ENCODE peak calls at places on chromosomes 7 and 10, in seven cellular contexts. One of them, this sample, is unnamed.

GRCh38 chr7:102454423-102454822 is 10.2 kb downstream of the ALKBH4 start:
- DNase-seq in GM12892: no peak
- DNase-seq in GM23248: no peak
- DNase-seq in ELR: no peak
- DNase-seq in A172: no peak
- DNase-seq in EL: no peak
- DNase-seq in CD4-positive, alpha-beta T cell: no peak
- DNase-seq in this sample: no peak

GRCh38 chr10:121941532-121941931 is 13.7 kb upstream of the ATE1 start:
- DNase-seq in ELR: no peak
- DNase-seq in CD4-positive, alpha-beta T cell: no peak
- DNase-seq in GM12892: no peak
- DNase-seq in EL: no peak
- DNase-seq in GM23248: no peak
- DNase-seq in A172: no peak
- DNase-seq in this sample: no peak

GRCh38 chr10:45034301-45034700 is 33.6 kb downstream of the ZNF22 start:
- DNase-seq in GM23248: no peak
- DNase-seq in GM12892: no peak
- DNase-seq in EL: peak
- DNase-seq in ELR: no peak
- DNase-seq in CD4-positive, alpha-beta T cell: no peak
- DNase-seq in A172: no peak
- DNase-seq in this sample: peak

GRCh38 chr7:153389261-153389660 is 629.7 kb downstream of the ACTR3B start:
- DNase-seq in GM23248: no peak
- DNase-seq in GM12892: no peak
- DNase-seq in EL: no peak
- DNase-seq in CD4-positive, alpha-beta T cell: no peak
- DNase-seq in A172: no peak
- DNase-seq in ELR: no peak
- DNase-seq in this sample: peak

GRCh38 chr10:5310914-5311313 is 53.9 kb upstream of the UCN3 start:
- DNase-seq in ELR: no peak
- DNase-seq in EL: no peak
- DNase-seq in A172: no peak
- DNase-seq in CD4-positive, alpha-beta T cell: no peak
- DNase-seq in GM23248: no peak
- DNase-seq in GM12892: no peak
- DNase-seq in this sample: no peak

GRCh38 chr7:159094919-159095915 is 49.5 kb downstream of the VIPR2 start:
- DNase-seq in ELR: no peak
- DNase-seq in GM12892: no peak
- DNase-seq in EL: no peak
- DNase-seq in CD4-positive, alpha-beta T cell: no peak
- DNase-seq in A172: no peak
- DNase-seq in GM23248: no peak
- DNase-seq in this sample: no peak

GRCh38 chr10:16673443-16673842 is 143.8 kb downstream of the RSU1 start:
- DNase-seq in GM23248: no peak
- DNase-seq in EL: no peak
- DNase-seq in CD4-positive, alpha-beta T cell: no peak
- DNase-seq in GM12892: no peak
- DNase-seq in A172: no peak
- DNase-seq in ELR: no peak
- DNase-seq in this sample: no peak

GRCh38 chr7:136326045-136326610 is 349.0 kb upstream of the MTPN start:
- DNase-seq in EL: no peak
- DNase-seq in GM23248: no peak
- DNase-seq in CD4-positive, alpha-beta T cell: no peak
- DNase-seq in GM12892: no peak
- DNase-seq in ELR: no peak
- DNase-seq in A172: no peak
- DNase-seq in this sample: no peak

GRCh38 chr10:99364125-99364524 is 35.0 kb downstream of the CNNM1 start:
- DNase-seq in EL: peak
- DNase-seq in A172: no peak
- DNase-seq in ELR: no peak
- DNase-seq in CD4-positive, alpha-beta T cell: no peak
- DNase-seq in GM23248: peak
- DNase-seq in GM12892: no peak
- DNase-seq in this sample: no peak

GRCh38 chr10:129971381-129972144 is 7.5 kb upstream of the EBF3 start:
- DNase-seq in A172: no peak
- DNase-seq in GM12892: no peak
- DNase-seq in ELR: peak
- DNase-seq in EL: peak
- DNase-seq in CD4-positive, alpha-beta T cell: no peak
- DNase-seq in GM23248: peak
- DNase-seq in this sample: no peak

GRCh38 chr7:31939076-31939475 is 131.1 kb downstream of the PDE1C start:
- DNase-seq in GM23248: peak
- DNase-seq in EL: peak
- DNase-seq in ELR: peak
- DNase-seq in A172: peak
- DNase-seq in CD4-positive, alpha-beta T cell: no peak
- DNase-seq in GM12892: no peak
- DNase-seq in this sample: no peak

GRCh38 chr7:74083928-74084721 is 521 bp downstream of the LIMK1 start:
- DNase-seq in GM23248: peak
- DNase-seq in EL: peak
- DNase-seq in CD4-positive, alpha-beta T cell: no peak
- DNase-seq in A172: peak
- DNase-seq in ELR: peak
- DNase-seq in GM12892: no peak
- DNase-seq in this sample: peak

GRCh38 chr7:135510603-135511183 is 791 bp upstream of the CNOT4 start:
- DNase-seq in A172: peak
- DNase-seq in GM23248: peak
- DNase-seq in GM12892: no peak
- DNase-seq in CD4-positive, alpha-beta T cell: no peak
- DNase-seq in ELR: peak
- DNase-seq in EL: peak
- DNase-seq in this sample: no peak

GRCh38 chr7:140512317-140513000 is 33.2 kb upstream of the MKRN1 start:
- DNase-seq in CD4-positive, alpha-beta T cell: no peak
- DNase-seq in GM23248: peak
- DNase-seq in EL: no peak
- DNase-seq in A172: peak
- DNase-seq in GM12892: no peak
- DNase-seq in ELR: peak
- DNase-seq in this sample: peak

GRCh38 chr7:105304040-105304895 is 84.5 kb downstream of the SRPK2 start:
- DNase-seq in GM23248: peak
- DNase-seq in GM12892: no peak
- DNase-seq in EL: peak
- DNase-seq in ELR: peak
- DNase-seq in CD4-positive, alpha-beta T cell: no peak
- DNase-seq in A172: peak
- DNase-seq in this sample: peak